ENCODE peak calls at places on chromosomes 16 and 17, in ten cellular contexts. R is sciatic nerve; G is NCI-H2029; D is anterior cingulate cortex; M is stimulated activated CD4-positive, alpha-beta T cell treated with anti-CD3 and anti-CD28 coated beads, TNF-alpha, amount 100 ng/mL, for 1 hour; F is NCI-H1092 treated with DMSO at 0.1 percent for 48 hours; Q is neural progenitor cell; V is cardiac muscle cell; B is heart right ventricle; N is EL. Y is an unnamed sample.

GRCh38 chr16:47848481-47849109 is 307.2 kb downstream of the ABCC12 start:
- DNase-seq in R (no peak), G (peak), D (no peak), M (no peak), F (peak), Q (peak), V (no peak), B (no peak), N (peak), Y (no peak)

GRCh38 chr17:43308999-43309398 is 75.2 kb upstream of the RNU2-1 start:
- DNase-seq in R (no peak), G (no peak), D (no peak), M (no peak), F (no peak), Q (no peak), V (no peak), B (no peak), N (no peak), Y (no peak)

GRCh38 chr16:70496513-70496912 is 26.8 kb downstream of the COG4 start:
- DNase-seq in R (no peak), G (no peak), D (no peak), M (no peak), F (no peak), Q (no peak), V (no peak), B (no peak), N (no peak), Y (no peak)

GRCh38 chr16:67667434-67667816 is 811 bp downstream of the C16orf86 start:
- DNase-seq in R (no peak), G (no peak), D (no peak), M (no peak), F (no peak), Q (no peak), V (no peak), B (no peak), N (no peak), Y (no peak)

GRCh38 chr17:30570596-30571265 is 93.5 kb downstream of the GOSR1 start:
- DNase-seq in R (no peak), G (no peak), D (no peak), M (no peak), F (no peak), Q (peak), V (no peak), B (no peak), N (no peak), Y (no peak)

GRCh38 chr16:66954097-66954659 is 6.9 kb upstream of the CES3 start:
- DNase-seq in R (peak), G (peak), D (peak), M (peak), F (peak), Q (peak), V (peak), B (peak), N (peak), Y (peak)

GRCh38 chr16:86826931-86827330 is 248.6 kb downstream of the FOXL1 start:
- DNase-seq in R (no peak), G (no peak), D (no peak), M (no peak), F (no peak), Q (peak), V (no peak), B (no peak), N (no peak), Y (no peak)

GRCh38 chr17:68035131-68035522 is 408 bp upstream of the KPNA2 start:
- DNase-seq in R (peak), G (peak), D (peak), M (no peak), F (peak), Q (peak), V (peak), B (peak), N (no peak), Y (peak)